ENCODE peak calls at places on chromosome 9, in seven cellular contexts. R, V, U, G, B, M and Q are unnamed samples.

GRCh38 chr9:129885670-129886106 is 50.4 kb downstream of the USP20 start:
- DNase-seq in U (peak), R (peak), M (peak), B (peak), V (peak), G (peak), Q (peak)

GRCh38 chr9:130118841-130119520 is 53.2 kb upstream of the NCS1 start:
- DNase-seq in V (peak), R (peak), U (no peak), M (peak), G (no peak), B (peak), Q (no peak)

GRCh38 chr9:114606068-114606467 is 5.0 kb upstream of the TMEM268 start:
- DNase-seq in R (peak), G (no peak), U (no peak), B (no peak), V (no peak), M (no peak), Q (peak)

GRCh38 chr9:128553695-128554094 is 1.3 kb downstream of the SPTAN1 start:
- DNase-seq in B (peak), G (no peak), U (no peak), M (no peak), R (peak), V (peak), Q (no peak)

GRCh38 chr9:22452415-22453010 is 5.9 kb downstream of the DMRTA1 start:
- DNase-seq in B (peak), V (peak), G (no peak), R (peak), U (no peak), M (no peak), Q (peak)

GRCh38 chr9:137245450-137246421 is 4.6 kb downstream of the TUBB4B start:
- DNase-seq in M (no peak), U (no peak), V (no peak), R (no peak), G (no peak), B (no peak), Q (no peak)

GRCh38 chr9:101369286-101369685 is 15.5 kb downstream of the BAAT start:
- DNase-seq in B (peak), V (no peak), M (no peak), G (no peak), R (peak), U (no peak), Q (no peak)

GRCh38 chr9:108271236-108271635 is 584.5 kb downstream of the ACTL7B start:
- DNase-seq in V (no peak), G (no peak), M (peak), B (no peak), U (no peak), R (peak), Q (no peak)

GRCh38 chr9:97803167-97804058 is 49.6 kb upstream of the FOXE1 start:
- DNase-seq in V (peak), B (peak), R (peak), G (peak), U (peak), M (peak), Q (peak)

GRCh38 chr9:123761905-123762605 is 167.9 kb downstream of the DENND1A start:
- DNase-seq in R (peak), M (no peak), B (no peak), U (no peak), G (peak), V (peak), Q (no peak)

GRCh38 chr9:116152941-116153764 is 438 bp upstream of the PAPPA start:
- DNase-seq in R (peak), G (no peak), U (peak), V (peak), B (peak), M (peak), Q (peak)

GRCh38 chr9:92501671-92502393 is 19.5 kb upstream of the ASPN start:
- DNase-seq in M (no peak), V (peak), B (peak), G (no peak), U (no peak), R (peak), Q (peak)

GRCh38 chr9:125343518-125344284 is 82.1 kb downstream of the GAPVD1 start:
- DNase-seq in M (peak), G (no peak), V (peak), U (peak), B (peak), R (peak), Q (no peak)

GRCh38 chr9:107373809-107374208 is 90.7 kb downstream of the RAD23B start:
- DNase-seq in B (no peak), V (no peak), M (no peak), G (no peak), R (no peak), U (no peak), Q (peak)

GRCh38 chr9:110065527-110065926 is 142.4 kb downstream of the C9orf152 start:
- DNase-seq in U (no peak), M (no peak), G (no peak), V (peak), B (peak), R (no peak), Q (no peak)

GRCh38 chr9:69535911-69536310 is 136.3 kb downstream of the APBA1 start:
- DNase-seq in M (no peak), V (no peak), B (peak), R (no peak), U (no peak), G (no peak), Q (no peak)

GRCh38 chr9:93264338-93265125 is 80.6 kb downstream of the WNK2 start:
- DNase-seq in R (no peak), V (no peak), U (no peak), B (no peak), G (no peak), M (no peak), Q (no peak)

GRCh38 chr9:16112116-16112515 is 559.3 kb downstream of the CCDC171 start:
- DNase-seq in B (no peak), U (no peak), M (no peak), V (no peak), R (peak), G (peak), Q (no peak)

GRCh38 chr9:136787690-136788400 is 3.3 kb upstream of the TMEM141 start:
- DNase-seq in R (peak), B (peak), U (peak), M (peak), G (peak), V (peak), Q (peak)

GRCh38 chr9:27548055-27548741 is 18.6 kb upstream of the MOB3B start:
- DNase-seq in V (peak), M (no peak), U (no peak), G (no peak), R (peak), B (peak), Q (peak)

GRCh38 chr9:78286946-78287388 is 10.0 kb upstream of the PSAT1 start:
- DNase-seq in B (no peak), V (no peak), M (no peak), U (no peak), G (no peak), R (no peak), Q (no peak)

GRCh38 chr9:103245369-103245768 is 250.2 kb downstream of the CYLC2 start:
- DNase-seq in B (no peak), R (peak), M (no peak), G (no peak), V (no peak), U (no peak), Q (no peak)

GRCh38 chr9:2017459-2018161 is 2.5 kb downstream of the SMARCA2 start:
- DNase-seq in U (peak), M (peak), B (peak), R (peak), V (peak), G (peak), Q (peak)

GRCh38 chr9:136081113-136081825 is 13.8 kb downstream of the NACC2 start:
- DNase-seq in G (no peak), V (peak), M (peak), R (no peak), B (peak), U (no peak), Q (no peak)

GRCh38 chr9:77980622-77981021 is 51.0 kb downstream of the GNAQ start:
- DNase-seq in M (no peak), V (no peak), U (no peak), G (no peak), B (peak), R (no peak), Q (no peak)

GRCh38 chr9:5113523-5113922 is 71.9 kb downstream of the INSL6 start:
- DNase-seq in V (no peak), B (no peak), M (no peak), U (no peak), R (no peak), G (no peak), Q (no peak)

GRCh38 chr9:72477862-72478564 is 43.4 kb upstream of the TMC1 start:
- DNase-seq in G (no peak), B (peak), V (peak), U (no peak), R (peak), M (no peak), Q (peak)

GRCh38 chr9:72529531-72529930 is 8.1 kb downstream of the TMC1 start:
- DNase-seq in B (no peak), M (no peak), G (no peak), V (peak), U (no peak), R (no peak), Q (no peak)

GRCh38 chr9:136882109-136882946 is 4.0 kb upstream of the TRAF2 start:
- DNase-seq in V (peak), B (peak), U (no peak), G (no peak), R (peak), M (peak), Q (peak)

GRCh38 chr9:27227192-27227591 is 69.8 kb downstream of the EQTN start:
- DNase-seq in B (peak), R (no peak), G (no peak), M (no peak), V (peak), U (no peak), Q (peak)

GRCh38 chr9:347667-348292 is 133.1 kb downstream of the DOCK8 start:
- DNase-seq in B (peak), V (peak), U (peak), G (no peak), M (no peak), R (peak), Q (peak)

GRCh38 chr9:30301271-30301963 is 2083.0 kb upstream of the ACO1 start:
- DNase-seq in G (no peak), B (no peak), R (peak), V (no peak), M (no peak), U (no peak), Q (no peak)

GRCh38 chr9:135281151-135281550 is 193.7 kb downstream of the OLFM1 start:
- DNase-seq in R (peak), B (no peak), M (peak), V (no peak), G (peak), U (no peak), Q (no peak)

DNA sequence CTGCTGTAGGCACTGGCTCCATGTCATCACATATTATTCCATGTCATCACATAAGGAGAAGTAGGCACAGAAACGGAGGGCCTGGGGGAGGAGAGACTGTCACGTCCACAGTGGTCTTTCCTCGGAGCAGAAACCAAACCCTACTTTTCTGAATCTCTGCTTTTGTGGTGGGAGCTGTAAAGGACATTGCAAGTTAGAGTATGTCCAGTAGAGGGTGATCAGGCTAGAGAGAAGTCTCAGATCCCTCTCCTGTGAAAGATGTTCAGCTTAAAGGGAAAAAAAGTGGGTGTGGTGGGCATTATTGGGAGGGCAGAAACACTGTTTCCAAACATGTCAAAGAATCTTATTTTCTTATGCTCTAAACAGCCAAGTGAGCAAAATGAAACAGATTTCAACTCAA is 19.4 kb upstream of the FBP2 start:
- DNase-seq in M (no peak), R (peak), B (no peak), U (no peak), G (no peak), V (no peak), Q (no peak)
- H2AK5ac ChIP-seq in M (no peak), R (no peak), B (no peak), U (no peak), G (no peak), V (no peak), Q (no peak)

DNA sequence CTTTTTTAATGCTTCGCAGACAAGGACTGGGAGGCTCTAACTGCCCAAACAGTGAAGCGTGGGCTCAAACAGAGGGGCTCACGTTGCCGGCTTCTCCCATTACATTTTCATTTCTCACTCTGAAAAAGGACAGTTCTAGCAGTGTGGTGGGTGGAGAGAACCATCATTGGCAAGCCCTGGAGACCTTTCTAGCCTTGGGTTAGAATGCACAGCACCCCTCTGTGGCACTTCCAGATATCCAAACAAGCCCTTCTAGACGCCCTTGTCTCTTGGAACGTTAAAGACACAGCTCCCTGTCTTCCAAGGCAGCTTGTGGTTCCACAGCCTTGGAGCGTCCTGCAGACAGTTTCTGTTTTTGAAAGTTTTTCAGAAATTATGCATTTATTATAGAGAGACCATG is 52.1 kb downstream of the MVB12B start:
- DNase-seq in G (no peak), V (no peak), R (no peak), U (no peak), B (no peak), M (no peak), Q (no peak)
- H2AK5ac ChIP-seq in G (no peak), V (no peak), R (no peak), U (no peak), B (no peak), M (no peak), Q (no peak)

GRCh38 chr9:7363777-7364477 is 435.7 kb downstream of the DMAC1 start:
- DNase-seq in R (peak), G (no peak), B (no peak), V (no peak), U (no peak), M (no peak), Q (no peak)
- H2AK5ac ChIP-seq in R (no peak), G (no peak), B (peak), V (no peak), U (no peak), M (no peak), Q (no peak)

GRCh38 chr9:38036359-38037084 is 32.5 kb downstream of the SHB start:
- DNase-seq in R (no peak), V (peak), B (peak), M (no peak), U (no peak), G (no peak), Q (no peak)
- H2AK5ac ChIP-seq in R (no peak), V (peak), B (peak), M (no peak), U (no peak), G (no peak), Q (no peak)

GRCh38 chr9:121029469-121029868 is 20.6 kb downstream of the C5 start:
- DNase-seq in U (no peak), B (no peak), G (no peak), V (no peak), R (no peak), M (no peak), Q (no peak)
- H2AK5ac ChIP-seq in U (peak), B (no peak), G (no peak), V (no peak), R (no peak), M (no peak), Q (no peak)

GRCh38 chr9:8447618-8448017 is 648.0 kb upstream of the DMAC1 start:
- DNase-seq in M (no peak), U (no peak), V (no peak), B (no peak), R (no peak), G (no peak), Q (no peak)
- H2AK5ac ChIP-seq in M (no peak), U (no peak), V (no peak), B (no peak), R (no peak), G (no peak), Q (no peak)

DNA sequence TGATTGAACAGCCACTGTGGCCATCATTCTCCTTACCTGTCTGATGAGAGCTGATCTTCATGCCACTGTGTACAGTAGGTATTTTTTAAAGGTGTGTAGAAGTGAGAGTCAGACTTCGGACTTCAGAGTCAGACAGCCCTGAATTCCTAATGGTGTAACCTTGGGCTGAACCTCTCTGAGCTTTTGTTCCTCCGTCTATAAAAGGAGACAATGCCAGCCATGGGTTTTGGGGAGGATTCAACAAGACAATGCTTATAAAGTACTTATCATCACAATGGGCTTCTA is 18.7 kb downstream of the GSN start:
- DNase-seq in B (no peak), V (no peak), G (no peak), U (no peak), M (no peak), R (no peak), Q (no peak)
- H2AK5ac ChIP-seq in B (peak), V (peak), G (no peak), U (no peak), M (no peak), R (no peak), Q (peak)